ENCODE peak calls at places on chromosomes 7 and 10, in nine cellular contexts. Q, I, D, G, L, N, V, H and X are unnamed samples.
A peak's percentile ranks its signal among the peaks of the same experiment; 100 is the strongest.

GRCh38 chr10:909831-910230 is 21.7 kb downstream of the LARP4B start:
- DNase-seq in I (peak; percentile 57), G (peak; percentile 53), Q (peak; percentile 74), H (no peak), L (no peak), N (no peak), V (no peak), D (no peak), X (no peak)

GRCh38 chr7:117251687-117252086 is 71.2 kb downstream of the WNT2 start:
- DNase-seq in I (peak; percentile 84), Q (no peak), H (no peak), L (no peak), D (no peak), N (no peak), V (no peak), G (peak; percentile 68), X (no peak)

GRCh38 chr10:42754155-42755027 is 28.2 kb upstream of the BMS1 start:
- DNase-seq in D (no peak), V (peak; percentile 26), G (peak; percentile 6), Q (peak; percentile 59), L (peak; percentile 15), I (no peak), N (peak; percentile 21), H (peak; percentile 72), X (peak; percentile 37)

GRCh38 chr10:47364366-47364765 is 16.2 kb downstream of the RBP3 start:
- DNase-seq in Q (no peak), I (no peak), N (peak; percentile 24), D (no peak), H (no peak), L (no peak), V (no peak), G (no peak), X (no peak)

GRCh38 chr10:23064288-23065114 is 30.9 kb upstream of the MSRB2 start:
- DNase-seq in H (no peak), Q (no peak), I (no peak), D (no peak), V (no peak), N (no peak), L (no peak), G (no peak), X (no peak)

GRCh38 chr7:28130277-28130676 is 50.3 kb downstream of the JAZF1 start:
- DNase-seq in D (no peak), G (peak; percentile 39), N (no peak), Q (no peak), I (peak; percentile 47), V (no peak), H (no peak), L (no peak), X (no peak)

GRCh38 chr7:96310106-96310505 is 11.8 kb downstream of the SLC25A13 start:
- DNase-seq in V (no peak), H (no peak), N (no peak), Q (no peak), L (no peak), I (peak; percentile 86), D (peak; percentile 37), G (no peak), X (no peak)

GRCh38 chr10:90222372-90222771 is 521.0 kb downstream of the KIF20B start:
- DNase-seq in Q (no peak), H (no peak), G (peak; percentile 83), D (no peak), L (no peak), N (peak; percentile 86), I (peak; percentile 76), V (no peak), X (no peak)

GRCh38 chr7:116525298-116525912 is 569 bp downstream of the CAV1 start:
- DNase-seq in G (no peak), H (peak; percentile 77), N (peak; percentile 31), D (peak; percentile 40), L (peak; percentile 14), Q (peak; percentile 45), I (peak; percentile 27), V (peak; percentile 14), X (peak; percentile 59)

GRCh38 chr7:19107392-19108147 is 9.9 kb downstream of the TWIST1 start:
- DNase-seq in V (no peak), Q (peak; percentile 66), L (no peak), D (no peak), N (peak; percentile 54), I (peak; percentile 81), G (peak; percentile 82), H (no peak), X (no peak)

DNA sequence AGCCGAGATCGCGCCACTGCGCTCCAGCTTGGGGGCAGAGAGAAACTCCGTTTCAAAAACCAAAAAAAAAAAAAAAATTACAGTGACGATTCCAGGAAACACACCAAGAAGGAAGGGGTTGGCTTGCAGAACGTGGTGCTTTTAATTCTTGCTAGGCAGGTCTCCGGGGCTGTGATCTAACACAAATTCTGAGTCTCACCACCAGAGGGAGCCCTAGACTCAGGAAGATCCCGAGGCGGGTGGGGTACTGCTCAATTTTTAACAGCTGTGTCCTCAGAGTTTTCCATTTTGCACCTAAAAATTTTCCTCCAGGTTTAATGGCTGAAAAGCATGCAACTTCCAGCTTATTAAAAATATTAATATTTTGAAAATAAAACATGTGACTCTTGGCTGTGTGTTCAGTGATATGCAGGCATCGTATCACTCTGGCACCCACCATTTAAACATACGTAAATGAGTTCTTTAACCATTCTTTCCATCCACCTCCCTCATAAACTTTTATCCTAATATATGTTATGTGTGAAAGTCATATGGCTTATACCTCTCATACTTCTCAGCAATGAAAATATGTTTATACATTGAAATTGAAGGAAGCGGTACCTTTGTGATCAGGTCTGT is 26.5 kb upstream of the NUB1 start:
- DNase-seq in I (peak; percentile 82), V (peak; percentile 58), G (peak; percentile 61), Q (peak; percentile 79), N (peak; percentile 65), D (peak; percentile 70), L (peak; percentile 76), H (peak; percentile 79), X (peak; percentile 87)
- TF ChIP-seq CTCF in I (peak; percentile 76), V (peak; percentile 88), G (peak; percentile 75), Q (peak; percentile 86), N (peak; percentile 82), D (peak; percentile 81), L (peak; percentile 94), H (peak; percentile 85), X (peak; percentile 88)

GRCh38 chr7:77983973-77984372 is 185.4 kb downstream of the PHTF2 start:
- DNase-seq in V (no peak), D (no peak), G (no peak), Q (no peak), L (no peak), H (no peak), I (no peak), N (no peak), X (no peak)

GRCh38 chr7:77982926-77983550 is 184.5 kb downstream of the PHTF2 start:
- DNase-seq in G (no peak), H (no peak), Q (no peak), D (no peak), L (no peak), V (no peak), I (no peak), N (peak; percentile 59), X (peak; percentile 40)

GRCh38 chr7:77985232-77985973 is 186.8 kb downstream of the PHTF2 start:
- DNase-seq in D (no peak), H (no peak), V (no peak), I (no peak), G (no peak), Q (no peak), L (no peak), N (no peak), X (no peak)

GRCh38 chr7:77989981-77990566 is 191.5 kb downstream of the PHTF2 start:
- DNase-seq in D (no peak), Q (no peak), V (no peak), N (peak; percentile 70), L (no peak), H (no peak), I (no peak), G (no peak), X (peak; percentile 38)

GRCh38 chr7:77985974-77986339 is 187.4 kb downstream of the PHTF2 start:
- DNase-seq in L (no peak), V (no peak), N (no peak), I (peak; percentile 11), Q (no peak), G (no peak), D (no peak), H (no peak), X (no peak)
- TF ChIP-seq CTCF in L (no peak), V (no peak), N (no peak), I (no peak), Q (no peak), G (no peak), D (no peak), H (no peak), X (no peak)

GRCh38 chr7:25672476-25672875 is 444.2 kb upstream of the NPVF start:
- DNase-seq in H (no peak), I (no peak), D (no peak), Q (no peak), V (no peak), G (no peak), L (no peak), N (no peak), X (no peak)
- TF ChIP-seq CTCF in H (no peak), I (no peak), D (no peak), Q (peak; percentile 35), V (no peak), G (no peak), L (peak; percentile 14), N (no peak), X (no peak)

GRCh38 chr7:2661602-2662272 is 26.3 kb upstream of the AMZ1 start:
- DNase-seq in V (no peak), G (no peak), N (no peak), Q (no peak), I (no peak), D (no peak), H (no peak), L (no peak), X (no peak)

GRCh38 chr7:2659556-2660358 is 28.0 kb downstream of the TTYH3 start:
- DNase-seq in Q (no peak), H (no peak), L (no peak), N (no peak), D (no peak), G (no peak), V (no peak), I (no peak), X (no peak)

GRCh38 chr7:2658941-2659340 is 27.2 kb downstream of the TTYH3 start:
- DNase-seq in H (no peak), G (no peak), V (no peak), N (no peak), L (no peak), Q (no peak), D (no peak), I (no peak), X (no peak)

GRCh38 chr7:2661096-2661449 is 26.9 kb upstream of the AMZ1 start:
- DNase-seq in Q (no peak), L (no peak), G (no peak), V (no peak), D (no peak), N (no peak), H (no peak), I (no peak), X (no peak)

DNA sequence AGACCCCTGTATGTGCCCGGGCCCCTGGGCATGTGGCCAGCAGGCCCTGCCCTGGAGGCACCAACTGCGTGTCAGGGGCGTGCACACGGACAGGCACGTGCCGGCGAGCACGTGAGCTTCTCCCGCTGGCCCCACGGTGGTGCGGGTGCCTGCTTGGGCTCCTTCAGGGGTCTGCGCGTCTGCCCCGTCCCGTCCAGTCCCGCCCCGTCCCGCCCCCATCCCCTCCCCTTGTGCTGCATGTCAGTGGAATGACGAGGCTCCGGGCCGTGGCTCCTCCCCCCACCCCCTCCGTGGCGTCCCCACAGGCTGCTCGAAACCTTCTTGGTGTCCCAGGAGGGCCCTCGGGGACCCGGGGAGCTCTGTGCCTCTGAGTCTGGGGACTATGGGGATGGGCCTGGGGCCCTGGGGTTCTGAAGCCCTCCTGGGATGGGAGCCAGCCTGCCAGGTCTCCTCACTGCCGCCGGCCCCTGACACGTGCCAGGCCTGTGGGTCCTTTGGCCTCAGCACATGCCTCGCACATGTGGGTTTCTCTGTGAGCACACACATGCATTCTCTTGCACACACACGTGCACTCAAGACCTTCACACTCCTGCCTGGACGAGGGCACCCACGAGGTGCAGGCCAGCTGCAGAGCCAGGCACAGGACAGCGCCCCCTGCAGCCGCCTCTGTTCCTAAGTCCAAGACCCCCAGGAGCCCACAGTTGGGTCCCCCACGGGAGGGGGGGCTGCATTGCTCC is 27.5 kb upstream of the AMZ1 start:
- DNase-seq in I (no peak), Q (peak; percentile 41), D (no peak), L (no peak), G (no peak), H (no peak), N (no peak), V (no peak), X (peak; percentile 29)
- TF ChIP-seq CTCF in I (peak; percentile 10), Q (peak; percentile 54), D (no peak), L (no peak), G (peak; percentile 57), H (no peak), N (peak; percentile 28), V (peak; percentile 31), X (peak; percentile 48)